ENCODE peak calls at places on chromosome 4, in eight cellular contexts. Q, B, D, G, N, H, S and Z are unnamed samples.

GRCh38 chr4:30952526-30953219 is 232.5 kb downstream of the PCDH7 start:
- DNase-seq in S (no peak), D (no peak), B (peak; percentile 76), G (no peak), H (no peak), Q (no peak), N (no peak), Z (no peak)

GRCh38 chr4:146135941-146136340 is 39.6 kb upstream of the LSM6 start:
- DNase-seq in G (no peak), N (no peak), Q (no peak), D (no peak), S (no peak), B (no peak), H (no peak), Z (no peak)

GRCh38 chr4:7854697-7855370 is 84.8 kb downstream of the AFAP1 start:
- DNase-seq in G (no peak), S (no peak), N (no peak), Q (no peak), B (no peak), D (peak; percentile 55), H (no peak), Z (no peak)

GRCh38 chr4:188206783-188207182 is 67.5 kb downstream of the TRIML1 start:
- DNase-seq in Q (no peak), H (no peak), N (no peak), D (no peak), G (no peak), B (no peak), S (no peak), Z (no peak)

GRCh38 chr4:52963976-52964375 is 101.9 kb downstream of the RASL11B start:
- DNase-seq in G (no peak), H (no peak), S (no peak), Q (no peak), N (no peak), B (no peak), D (no peak), Z (no peak)

GRCh38 chr4:145440292-145441007 is 41.2 kb upstream of the SMAD1 start:
- DNase-seq in D (no peak), Q (no peak), H (no peak), G (no peak), S (no peak), B (no peak), N (no peak), Z (no peak)

GRCh38 chr4:184812651-184813181 is 13.1 kb downstream of the ACSL1 start:
- DNase-seq in Q (no peak), G (no peak), N (peak; percentile 14), D (no peak), S (no peak), B (no peak), H (no peak), Z (no peak)

GRCh38 chr4:177194906-177195305 is 114.8 kb upstream of the NEIL3 start:
- DNase-seq in H (no peak), S (no peak), G (no peak), D (no peak), B (no peak), N (no peak), Q (no peak), Z (no peak)

GRCh38 chr4:2302387-2303119 is 40.6 kb upstream of the MXD4 start:
- DNase-seq in S (no peak), Q (no peak), B (no peak), D (no peak), G (no peak), N (peak; percentile 26), H (no peak), Z (no peak)

GRCh38 chr4:13701937-13702446 is 74.5 kb upstream of the BOD1L1 start:
- DNase-seq in H (peak; percentile 14), N (peak; percentile 80), Q (no peak), D (no peak), G (no peak), S (no peak), B (peak; percentile 13), Z (no peak)

GRCh38 chr4:48698029-48698901 is 81.8 kb downstream of the FRYL start:
- DNase-seq in S (peak; percentile 52), H (peak; percentile 72), D (no peak), N (peak; percentile 86), G (no peak), B (peak; percentile 44), Q (peak; percentile 68), Z (no peak)

GRCh38 chr4:17584502-17585213 is 7.7 kb downstream of the LAP3 start:
- DNase-seq in G (no peak), N (no peak), H (no peak), S (no peak), Q (no peak), D (no peak), B (no peak), Z (no peak)
- H3K27ac ChIP-seq in G (no peak overlapping the region), N (no peak overlapping the region), H (no peak overlapping the region), S (no peak overlapping the region), Q (no peak overlapping the region), D (no peak overlapping the region), B (no peak overlapping the region), Z (no peak overlapping the region)

GRCh38 chr4:147479376-147479775 is 1.5 kb upstream of the EDNRA start:
- DNase-seq in G (no peak), B (no peak), H (no peak), N (no peak), Q (no peak), D (no peak), S (no peak), Z (no peak)

GRCh38 chr4:147480891-147481576 is at the start of gene EDNRA:
- DNase-seq in Q (peak; percentile 16), S (no peak), B (no peak), D (no peak), G (peak; percentile 78), N (peak; percentile 65), H (peak; percentile 71), Z (no peak)

GRCh38 chr4:147480502-147480890 is 401 bp upstream of the EDNRA start:
- DNase-seq in G (no peak), D (no peak), Q (no peak), B (no peak), H (no peak), N (no peak), S (no peak), Z (no peak)

GRCh38 chr4:147481577-147482109 is 746 bp downstream of the EDNRA start:
- DNase-seq in S (no peak), N (peak; percentile 45), G (no peak), Q (no peak), D (no peak), B (no peak), H (peak; percentile 54), Z (no peak)

GRCh38 chr4:147479817-147480216 is 1.1 kb upstream of the EDNRA start:
- DNase-seq in H (no peak), D (no peak), B (no peak), N (peak; percentile 88), Q (no peak), S (no peak), G (peak; percentile 88), Z (no peak)
- H3K27ac ChIP-seq in H (no peak overlapping the region), D (no peak overlapping the region), B (no peak overlapping the region), N (no peak overlapping the region), Q (no peak overlapping the region), S (no peak overlapping the region), G (peak overlapping the region; percentile 94), Z (peak overlapping the region; percentile 89)

DNA sequence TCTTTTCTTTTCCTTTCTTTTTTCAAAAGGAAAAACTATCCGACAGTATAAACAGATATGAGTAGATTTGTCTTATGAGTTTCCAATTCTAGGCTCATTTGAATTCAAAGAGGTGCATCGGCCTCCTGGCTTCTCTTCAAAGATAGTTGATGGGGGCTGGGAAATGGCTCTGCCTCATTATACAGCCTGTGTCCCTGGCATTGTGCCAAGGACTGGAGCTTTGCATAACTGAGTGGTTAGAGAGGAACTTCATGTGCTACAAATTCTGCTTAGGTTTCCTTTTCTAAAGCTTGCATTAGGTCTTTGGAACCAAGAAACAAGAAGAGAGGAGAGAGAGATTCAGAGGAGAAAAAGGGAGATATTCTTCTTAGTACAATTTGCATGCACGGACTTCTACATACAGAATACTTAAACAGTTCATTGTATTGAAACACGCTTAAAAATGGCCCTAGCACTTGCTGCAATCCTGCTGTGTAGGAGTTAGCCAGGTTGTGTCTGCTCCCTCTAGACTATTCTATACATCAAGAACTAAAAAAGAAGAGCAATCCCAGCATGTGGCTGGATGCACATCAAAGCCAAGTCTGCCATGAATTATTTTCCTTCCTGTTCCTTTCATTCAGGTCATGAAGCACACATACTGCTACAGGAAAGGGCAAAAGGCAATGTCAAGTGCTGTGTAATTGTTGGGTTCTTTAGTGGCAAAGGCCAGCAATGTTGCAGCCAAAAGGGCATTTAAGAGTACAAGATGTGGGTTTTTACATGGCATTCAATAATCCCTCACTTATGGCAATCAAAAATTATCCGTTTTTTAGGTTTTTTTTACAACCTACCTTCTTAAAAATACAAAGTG is 70.9 kb downstream of the INTS12 start:
- DNase-seq in B (no peak), Q (peak; percentile 51), N (peak; percentile 68), D (no peak), H (no peak), S (no peak), G (no peak), Z (no peak)
- H3K27ac ChIP-seq in B (no peak overlapping the region), Q (no peak overlapping the region), N (no peak overlapping the region), D (no peak overlapping the region), H (no peak overlapping the region), S (no peak overlapping the region), G (no peak overlapping the region), Z (no peak overlapping the region)

DNA sequence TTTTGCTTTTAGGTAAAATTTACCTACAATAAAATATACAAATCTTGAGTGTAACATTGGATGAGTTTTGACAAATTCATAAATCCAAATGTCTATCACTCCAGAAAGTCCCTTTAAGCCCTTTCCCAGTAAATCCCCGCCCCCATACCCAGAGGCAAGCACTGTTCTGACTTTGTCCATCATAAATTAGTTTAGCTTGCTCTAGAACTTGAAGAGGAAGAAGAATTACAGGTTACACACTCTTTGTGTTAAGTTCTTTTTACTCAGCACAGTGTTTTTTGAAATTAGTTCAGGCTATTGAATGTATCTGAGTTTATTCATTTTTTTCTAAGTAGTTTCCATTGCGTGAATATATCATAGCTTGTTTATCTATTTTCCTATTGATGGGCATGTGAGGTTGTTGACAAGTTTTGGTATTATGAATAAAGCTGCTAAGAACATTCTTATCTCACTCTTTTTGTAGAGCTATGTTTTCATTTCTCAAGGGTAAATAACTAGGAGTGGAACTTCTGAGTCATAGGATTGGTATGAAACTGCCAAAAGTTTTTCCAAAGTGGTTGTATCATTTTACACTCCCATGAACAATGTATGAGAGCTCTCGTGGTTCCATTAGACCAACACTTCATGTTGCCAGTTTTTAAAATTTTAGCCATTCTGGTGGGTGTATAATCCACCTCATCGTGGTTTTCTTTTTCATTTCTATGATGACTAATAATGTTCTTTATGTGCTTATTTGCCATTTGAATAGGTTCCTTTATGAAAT is 22.4 kb upstream of the HPSE start:
- DNase-seq in D (no peak), S (peak; percentile 80), N (peak; percentile 92), Q (no peak), B (peak; percentile 48), G (no peak), H (peak; percentile 68), Z (no peak)
- H3K27ac ChIP-seq in D (no peak overlapping the region), S (peak overlapping the region; percentile 85), N (no peak overlapping the region), Q (no peak overlapping the region), B (peak overlapping the region; percentile 34), G (peak overlapping the region; percentile 70), H (no peak overlapping the region), Z (peak overlapping the region; percentile 47)

GRCh38 chr4:88006956-88007303 is 505 bp upstream of the PKD2 start:
- DNase-seq in Q (no peak), G (no peak), B (no peak), N (no peak), D (no peak), H (peak; percentile 72), S (no peak), Z (no peak)
- H3K27ac ChIP-seq in Q (no peak overlapping the region), G (peak overlapping the region; percentile 96), B (no peak overlapping the region), N (peak overlapping the region; percentile 21), D (no peak overlapping the region), H (peak overlapping the region; percentile 48), S (no peak overlapping the region), Z (peak overlapping the region; percentile 84)